ENCODE peak calls at places on chromosomes 5 and 9, in ten cellular contexts. C is breast epithelium; H is AG10803; B is fibroblast of lung; M is AG09309; Y is CD4-positive, alpha-beta memory T cell; J is left ventricle myocardium inferior; N is DND-41; W is foreskin fibroblast; U is psoas muscle. X is an unnamed sample.

GRCh38 chr5:52017567-52017966 is 634.3 kb downstream of the ISL1 start:
- DNase-seq in C (no peak), H (no peak), B (no peak), M (no peak), Y (no peak), J (no peak), N (no peak), W (no peak), U (no peak), X (no peak)

GRCh38 chr9:95724253-95724991 is 151.1 kb upstream of the ERCC6L2 start:
- DNase-seq in C (peak; percentile 17), H (no peak), B (no peak), M (no peak), Y (peak; percentile 93), J (no peak), N (peak; percentile 82), W (no peak), U (no peak), X (no peak)

GRCh38 chr9:120396926-120397325 is 183.0 kb downstream of the CDK5RAP2 start:
- DNase-seq in C (no peak), H (no peak), B (peak; percentile 41), M (no peak), Y (no peak), J (no peak), N (no peak), W (no peak), U (no peak), X (no peak)

GRCh38 chr5:141532726-141533125 is 43.8 kb downstream of the PCDHGC5 start:
- DNase-seq in C (no peak), H (no peak), B (no peak), M (no peak), Y (no peak), J (no peak), N (no peak), W (no peak), U (no peak), X (no peak)

GRCh38 chr9:22307013-22307711 is 139.5 kb upstream of the DMRTA1 start:
- DNase-seq in C (no peak), H (peak; percentile 64), B (peak; percentile 76), M (peak; percentile 34), Y (peak; percentile 2), J (no peak), N (peak; percentile 15), W (peak; percentile 12), U (no peak), X (peak; percentile 39)

GRCh38 chr9:17004500-17004899 is 130.3 kb upstream of the CNTLN start:
- DNase-seq in C (no peak), H (peak; percentile 12), B (peak; percentile 23), M (no peak), Y (no peak), J (no peak), N (no peak), W (peak; percentile 39), U (no peak), X (peak; percentile 20)

GRCh38 chr5:110086658-110087388 is 397.1 kb downstream of the MAN2A1 start:
- DNase-seq in C (no peak), H (peak; percentile 93), B (peak; percentile 96), M (peak; percentile 35), Y (peak; percentile 15), J (no peak), N (peak; percentile 36), W (peak; percentile 80), U (peak; percentile 39), X (peak; percentile 99)

GRCh38 chr9:21415492-21416267 is 6.8 kb downstream of the IFNA8 start:
- DNase-seq in C (no peak), H (no peak), B (peak; percentile 78), M (no peak), Y (no peak), J (no peak), N (no peak), W (no peak), U (no peak), X (no peak)

GRCh38 chr9:80074439-80074838 is 502.7 kb downstream of the TLE4 start:
- DNase-seq in C (peak; percentile 79), H (no peak), B (no peak), M (no peak), Y (no peak), J (no peak), N (no peak), W (no peak), U (no peak), X (no peak)

GRCh38 chr9:36842560-36843530 is 191.2 kb downstream of the PAX5 start:
- DNase-seq in C (no peak), H (no peak), B (no peak), M (no peak), Y (no peak), J (no peak), N (no peak), W (no peak), U (no peak), X (no peak)

GRCh38 chr5:115873392-115873791 is 31.7 kb downstream of the AP3S1 start:
- DNase-seq in C (no peak), H (peak; percentile 15), B (peak; percentile 78), M (no peak), Y (no peak), J (no peak), N (no peak), W (peak; percentile 51), U (no peak), X (peak; percentile 32)

GRCh38 chr9:27457445-27457844 is 66.6 kb upstream of the IFNK start:
- DNase-seq in C (no peak), H (no peak), B (no peak), M (no peak), Y (no peak), J (peak; percentile 36), N (no peak), W (no peak), U (no peak), X (no peak)

GRCh38 chr9:107948086-107948485 is 458.5 kb upstream of the KLF4 start:
- DNase-seq in C (no peak), H (peak; percentile 33), B (no peak), M (no peak), Y (no peak), J (no peak), N (no peak), W (no peak), U (no peak), X (no peak)

GRCh38 chr5:128491291-128491690 is 46.8 kb downstream of the FBN2 start:
- DNase-seq in C (no peak), H (no peak), B (peak; percentile 31), M (no peak), Y (no peak), J (no peak), N (no peak), W (no peak), U (no peak), X (no peak)

GRCh38 chr9:116951588-116952433 is 264.7 kb downstream of the TRIM32 start:
- DNase-seq in C (no peak), H (peak; percentile 97), B (peak; percentile 97), M (peak; percentile 25), Y (no peak), J (no peak), N (no peak), W (peak; percentile 43), U (no peak), X (peak; percentile 74)

GRCh38 chr9:121736964-121737462 is 85.6 kb downstream of the DAB2IP start:
- DNase-seq in C (peak; percentile 61), H (no peak), B (no peak), M (no peak), Y (no peak), J (peak; percentile 44), N (no peak), W (no peak), U (peak; percentile 54), X (no peak)

GRCh38 chr5:36842087-36842486 is 34.5 kb upstream of the NIPBL start:
- DNase-seq in C (no peak), H (no peak), B (no peak), M (no peak), Y (no peak), J (no peak), N (no peak), W (no peak), U (no peak), X (no peak)

DNA sequence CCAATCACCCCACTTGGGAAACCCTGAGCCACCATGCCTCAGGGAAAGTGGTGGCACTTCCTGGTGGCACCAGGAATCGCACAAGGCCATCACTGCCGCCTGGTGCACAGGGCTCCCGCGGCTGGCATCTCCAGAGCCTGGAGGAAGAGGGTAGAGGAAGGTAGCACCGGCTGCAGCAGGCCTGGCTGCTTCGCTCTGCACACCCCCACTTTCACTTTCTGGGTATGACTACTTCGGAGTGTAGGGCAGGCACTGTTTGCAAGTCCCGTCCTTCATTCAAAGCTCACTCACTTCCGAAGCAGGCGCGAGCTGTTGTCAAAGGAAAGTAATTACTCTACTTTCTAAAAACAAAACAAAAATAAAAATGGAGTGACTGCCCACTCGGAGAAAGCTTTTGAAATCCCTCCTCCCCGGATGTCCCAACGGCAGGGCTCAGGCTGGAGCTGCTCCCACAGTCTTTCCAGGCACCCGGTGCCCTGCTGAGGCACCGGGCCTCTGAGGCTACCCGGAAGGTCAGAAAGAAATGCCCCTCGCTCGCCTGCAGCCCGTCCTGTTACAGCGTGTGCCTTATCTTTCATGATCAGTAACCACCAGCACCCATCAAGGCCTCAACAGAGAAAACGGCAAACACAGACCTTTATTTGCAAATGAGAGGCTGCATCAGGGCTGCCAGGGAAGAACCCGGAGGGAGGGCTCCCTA is 2.0 kb downstream of the BRD3 start:
- DNase-seq in C (no peak), H (peak; percentile 61), B (peak; percentile 65), M (peak; percentile 23), Y (peak; percentile 65), J (no peak), N (peak; percentile 71), W (peak; percentile 70), U (no peak), X (peak; percentile 20)
- H3K4me3 ChIP-seq in C (peak overlapping the region; percentile 86), H (peak overlapping the region; percentile 79), B (peak overlapping the region; percentile 76), M (peak overlapping the region; percentile 63), Y (peak overlapping the region; percentile 65), J (peak overlapping the region; percentile 88), N (peak overlapping the region; percentile 94), W (peak overlapping the region; percentile 79), U (peak overlapping the region; percentile 80), X (peak overlapping the region; percentile 64)

GRCh38 chr5:131795128-131795719 is 1.6 kb downstream of the FNIP1 start:
- DNase-seq in C (no peak), H (no peak), B (no peak), M (no peak), Y (no peak), J (no peak), N (no peak), W (no peak), U (no peak), X (no peak)
- H3K4me3 ChIP-seq in C (peak overlapping the region; percentile 70), H (peak overlapping the region; percentile 89), B (peak overlapping the region; percentile 97), M (peak overlapping the region; percentile 88), Y (no peak overlapping the region), J (peak overlapping the region; percentile 95), N (peak overlapping the region; percentile 80), W (peak overlapping the region; percentile 100), U (peak overlapping the region; percentile 93), X (peak overlapping the region; percentile 92)

GRCh38 chr9:5624655-5625054 is 4.3 kb upstream of the RIC1 start:
- DNase-seq in C (no peak), H (no peak), B (no peak), M (no peak), Y (no peak), J (no peak), N (no peak), W (no peak), U (no peak), X (no peak)
- H3K4me3 ChIP-seq in C (no peak overlapping the region), H (no peak overlapping the region), B (no peak overlapping the region), M (no peak overlapping the region), Y (no peak overlapping the region), J (no peak overlapping the region), N (no peak overlapping the region), W (no peak overlapping the region), U (no peak overlapping the region), X (no peak overlapping the region)

DNA sequence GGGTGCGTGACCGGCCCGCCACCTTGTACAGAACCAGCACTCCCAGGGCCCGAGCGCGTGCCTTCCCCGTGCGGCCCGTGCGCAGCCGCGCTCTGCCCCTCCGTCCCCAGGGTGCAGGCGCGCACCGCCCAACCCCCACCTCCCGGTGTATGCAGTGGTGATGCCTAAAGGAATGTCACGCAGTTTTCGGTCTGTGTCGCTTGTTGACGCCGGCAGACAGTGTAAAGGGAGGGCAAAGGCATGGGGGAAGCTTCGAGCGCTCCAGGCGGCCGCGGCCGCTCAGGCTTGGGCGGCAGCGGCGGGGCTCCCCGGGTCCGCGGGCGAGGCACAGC is 1.3 kb downstream of the LRRC26 start:
- DNase-seq in C (no peak), H (no peak), B (no peak), M (no peak), Y (no peak), J (no peak), N (no peak), W (no peak), U (no peak), X (no peak)
- H3K4me3 ChIP-seq in C (peak overlapping the region; percentile 52), H (no peak overlapping the region), B (no peak overlapping the region), M (no peak overlapping the region), Y (no peak overlapping the region), J (peak overlapping the region; percentile 64), N (no peak overlapping the region), W (no peak overlapping the region), U (peak overlapping the region; percentile 58), X (peak overlapping the region; percentile 15)